ENCODE peak calls at places on chromosomes 6 and 20, in ten cellular contexts. T is heart right ventricle, U is progenitor cell of endocrine pancreas, R is heart left ventricle, N is neural progenitor cell, M is kidney, K is lung, C is tibial artery, A is choroid plexus epithelial cell, L is WTC11. B is an unnamed sample.

GRCh38 chr6:17341891-17342290 is 51.5 kb upstream of the CAP2 start:
- DNase-seq in T (no peak), U (no peak), R (no peak), N (no peak), M (no peak), K (no peak), C (no peak), A (no peak), L (no peak), B (no peak)

GRCh38 chr6:159982726-159983506 is 14.0 kb downstream of the IGF2R start:
- DNase-seq in T (no peak), U (no peak), R (no peak), N (no peak), M (no peak), K (no peak), C (no peak), A (peak; percentile 86), L (no peak), B (no peak)

GRCh38 chr6:114520976-114521375 is 178.2 kb upstream of the HS3ST5 start:
- DNase-seq in T (no peak), U (no peak), R (no peak), N (no peak), M (no peak), K (no peak), C (no peak), A (no peak), L (no peak), B (no peak)

GRCh38 chr6:34412054-34412453 is 13.8 kb downstream of the RPS10 start:
- DNase-seq in T (no peak), U (no peak), R (no peak), N (no peak), M (no peak), K (no peak), C (no peak), A (no peak), L (no peak), B (no peak)

GRCh38 chr6:91167846-91168245 is 581.0 kb upstream of the MAP3K7 start:
- DNase-seq in T (no peak), U (no peak), R (no peak), N (no peak), M (no peak), K (no peak), C (no peak), A (peak; percentile 19), L (no peak), B (no peak)

GRCh38 chr6:88629838-88630462 is 333.5 kb downstream of the RNGTT start:
- DNase-seq in T (no peak), U (no peak), R (no peak), N (peak; percentile 79), M (no peak), K (no peak), C (no peak), A (peak; percentile 74), L (peak; percentile 49), B (no peak)

GRCh38 chr6:65631711-65632110 is 75.3 kb downstream of the EYS start:
- DNase-seq in T (no peak), U (no peak), R (no peak), N (no peak), M (no peak), K (no peak), C (no peak), A (no peak), L (no peak), B (no peak)

GRCh38 chr20:53901697-53902096 is 168.7 kb downstream of the BCAS1 start:
- DNase-seq in T (no peak), U (no peak), R (no peak), N (no peak), M (no peak), K (no peak), C (no peak), A (no peak), L (no peak), B (no peak)

GRCh38 chr20:34015401-34016335 is 22.0 kb downstream of the RALY start:
- DNase-seq in T (no peak), U (no peak), R (no peak), N (no peak), M (no peak), K (no peak), C (no peak), A (no peak), L (no peak), B (no peak)

GRCh38 chr20:37529214-37529967 is 1.7 kb upstream of the BLCAP start:
- DNase-seq in T (no peak), U (no peak), R (no peak), N (no peak), M (no peak), K (no peak), C (no peak), A (no peak), L (no peak), B (no peak)
- TF ChIP-seq CTCF in T (no peak), U (no peak), R (no peak), N (no peak), M (no peak), K (no peak), C (no peak), A (no peak), L (no peak), B (no peak)

GRCh38 chr6:5174756-5175155 is 86.0 kb downstream of the LYRM4 start:
- DNase-seq in T (no peak), U (no peak), R (no peak), N (no peak), M (no peak), K (no peak), C (no peak), A (no peak), L (no peak), B (no peak)

GRCh38 chr6:5173862-5174643 is 86.7 kb downstream of the LYRM4 start:
- DNase-seq in T (no peak), U (no peak), R (no peak), N (no peak), M (no peak), K (no peak), C (no peak), A (peak; percentile 57), L (no peak), B (no peak)

GRCh38 chr6:5175635-5176034 is 85.1 kb downstream of the LYRM4 start:
- DNase-seq in T (no peak), U (no peak), R (no peak), N (no peak), M (no peak), K (no peak), C (no peak), A (no peak), L (no peak), B (no peak)

GRCh38 chr6:5172057-5172683 is 87.0 kb downstream of the PPP1R3G start:
- DNase-seq in T (no peak), U (no peak), R (no peak), N (peak; percentile 50), M (no peak), K (no peak), C (no peak), A (no peak), L (no peak), B (no peak)

GRCh38 chr6:5175195-5175594 is 85.6 kb downstream of the LYRM4 start:
- DNase-seq in T (no peak), U (no peak), R (no peak), N (peak; percentile 71), M (no peak), K (no peak), C (no peak), A (no peak), L (peak; percentile 77), B (no peak)
- TF ChIP-seq CTCF in T (peak; percentile 22), U (peak; percentile 46), R (peak; percentile 20), N (peak; percentile 82), M (peak; percentile 1), K (no peak), C (no peak), A (peak; percentile 68), L (peak; percentile 58), B (peak; percentile 37)

DNA sequence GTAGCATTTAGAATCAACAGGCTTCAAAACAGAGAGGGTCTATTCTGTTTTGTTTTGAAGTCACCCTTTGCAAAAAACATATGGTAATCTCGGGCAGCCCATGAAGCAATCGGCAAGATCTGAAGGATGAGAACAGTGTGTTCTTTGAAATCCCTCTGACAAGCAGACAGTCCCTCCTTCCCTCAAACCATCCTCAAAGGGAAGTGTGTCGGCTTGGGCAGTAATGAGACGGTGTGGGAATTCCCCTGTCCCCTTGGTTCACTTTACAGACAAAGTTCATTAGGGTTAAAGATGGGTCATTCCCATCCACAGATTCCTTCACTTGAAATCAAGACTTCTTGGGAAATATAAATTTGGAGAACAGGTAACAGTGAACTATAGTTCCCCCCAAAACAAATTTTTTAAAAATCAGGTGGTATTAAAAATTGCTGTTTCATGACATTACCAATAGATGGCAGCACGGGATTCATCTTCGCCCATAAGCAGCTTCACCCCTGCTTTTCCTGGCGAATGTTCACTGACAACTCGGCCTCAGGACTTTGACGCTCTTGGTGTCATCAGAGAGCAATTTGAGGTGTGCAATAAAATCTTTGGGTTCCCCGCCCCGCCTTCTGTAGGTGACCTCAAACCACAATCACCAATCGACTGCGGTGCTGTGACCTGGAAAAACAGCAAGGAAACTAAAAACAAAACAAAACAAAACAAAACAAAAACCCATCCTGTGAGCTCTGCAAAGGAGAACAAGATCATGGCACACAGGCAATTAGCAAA is 159.3 kb upstream of the TNFAIP3 start:
- DNase-seq in T (no peak), U (no peak), R (peak; percentile 72), N (peak; percentile 78), M (no peak), K (peak; percentile 63), C (peak; percentile 73), A (peak; percentile 93), L (peak; percentile 34), B (no peak)
- TF ChIP-seq CTCF in T (peak; percentile 79), U (peak; percentile 84), R (peak; percentile 83), N (peak; percentile 86), M (peak; percentile 67), K (peak; percentile 65), C (peak; percentile 61), A (peak; percentile 82), L (no peak), B (peak; percentile 85)

DNA sequence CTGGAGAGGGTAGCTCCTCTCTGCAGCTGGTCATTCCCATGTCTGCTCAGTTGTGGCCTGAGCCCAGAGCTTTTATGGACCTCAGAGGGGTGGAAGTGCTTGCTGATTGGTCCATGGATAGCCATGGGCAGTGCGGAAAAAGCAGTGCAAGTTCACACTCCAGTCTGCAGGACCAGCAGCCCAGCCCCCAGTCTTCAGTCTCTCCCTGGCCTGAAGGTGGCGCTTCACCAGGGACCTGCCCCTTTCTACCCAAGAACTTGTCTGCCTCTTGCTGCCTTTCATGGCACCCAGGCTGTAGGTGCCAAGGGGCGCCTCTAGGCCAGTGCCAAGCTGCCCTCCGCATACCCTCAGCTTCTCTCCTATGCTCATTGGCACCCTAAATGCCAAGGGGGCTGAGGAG is 91.0 kb downstream of the TBXT start:
- DNase-seq in T (no peak), U (no peak), R (no peak), N (no peak), M (peak; percentile 37), K (no peak), C (no peak), A (no peak), L (peak; percentile 75), B (no peak)
- TF ChIP-seq CTCF in T (no peak), U (peak; percentile 9), R (no peak), N (peak; percentile 33), M (no peak), K (no peak), C (no peak), A (peak; percentile 3), L (peak; percentile 47), B (no peak)

GRCh38 chr6:11762782-11763459 is 15.7 kb downstream of the ADTRP start:
- DNase-seq in T (no peak), U (no peak), R (no peak), N (no peak), M (no peak), K (no peak), C (no peak), A (no peak), L (no peak), B (no peak)
- TF ChIP-seq CTCF in T (no peak), U (no peak), R (no peak), N (no peak), M (no peak), K (no peak), C (no peak), A (no peak), L (no peak), B (no peak)

GRCh38 chr6:166435574-166435973 is 52.8 kb upstream of the MPC1 start:
- DNase-seq in T (peak; percentile 44), U (no peak), R (no peak), N (no peak), M (no peak), K (no peak), C (peak; percentile 69), A (peak; percentile 33), L (no peak), B (no peak)
- TF ChIP-seq CTCF in T (peak; percentile 14), U (no peak), R (peak; percentile 27), N (no peak), M (no peak), K (no peak), C (no peak), A (peak; percentile 42), L (no peak), B (no peak)

B was measured in osteocyte.